ENCODE peak calls at places on chromosome 20, in eight cellular contexts. K is right atrium auricular region, W is left ventricle myocardium inferior, L is psoas muscle, H is keratinocyte, N is cardiac muscle cell, D is H9, P is heart left ventricle. B is an unnamed sample.

GRCh38 chr20:36578642-36579041 is 5.2 kb downstream of the TGIF2 start:
- DNase-seq in H (no peak), D (no peak), P (no peak), L (no peak), K (no peak), W (no peak), N (no peak), B (no peak)

GRCh38 chr20:7985916-7986315 is 33.6 kb downstream of the TMX4 start:
- DNase-seq in K (no peak), L (no peak), N (no peak), D (no peak), W (no peak), H (no peak), P (no peak), B (no peak)

GRCh38 chr20:45289942-45290676 is 16.5 kb upstream of the RBPJL start:
- DNase-seq in W (no peak), H (no peak), N (no peak), D (no peak), K (no peak), P (no peak), L (no peak), B (no peak)

GRCh38 chr20:48489046-48489463 is 338.7 kb downstream of the PREX1 start:
- DNase-seq in W (no peak), K (no peak), L (no peak), P (no peak), N (no peak), H (no peak), D (no peak), B (no peak)

GRCh38 chr20:61817575-61817974 is 248.1 kb downstream of the TAF4 start:
- DNase-seq in P (peak; percentile 36), D (no peak), N (no peak), L (no peak), K (no peak), H (no peak), W (no peak), B (peak; percentile 54)

GRCh38 chr20:62818592-62819493 is 2.0 kb downstream of the COL9A3 start:
- DNase-seq in W (peak; percentile 76), N (peak; percentile 86), P (peak; percentile 79), K (no peak), H (no peak), L (peak; percentile 58), D (no peak), B (no peak)

GRCh38 chr20:22776369-22776768 is 192.0 kb upstream of the FOXA2 start:
- DNase-seq in H (no peak), D (no peak), P (no peak), N (no peak), W (no peak), L (no peak), K (no peak), B (no peak)

GRCh38 chr20:2260250-2260649 is 35.6 kb upstream of the TGM3 start:
- DNase-seq in N (no peak), H (no peak), D (no peak), K (no peak), L (no peak), W (no peak), P (no peak), B (no peak)

GRCh38 chr20:33552519-33552918 is 62.6 kb downstream of the CBFA2T2 start:
- DNase-seq in D (no peak), K (no peak), L (no peak), H (no peak), W (no peak), N (no peak), P (no peak), B (no peak)

GRCh38 chr20:8331740-8332412 is 199.8 kb downstream of the PLCB1 start:
- DNase-seq in D (no peak), K (no peak), L (peak; percentile 31), P (no peak), H (no peak), W (peak; percentile 19), N (peak; percentile 87), B (no peak)

GRCh38 chr20:20364747-20365558 is 3.0 kb upstream of the INSM1 start:
- DNase-seq in P (no peak), L (no peak), H (no peak), N (no peak), W (no peak), D (no peak), K (no peak), B (no peak)

GRCh38 chr20:32356935-32357868 is 929 bp upstream of the ASXL1 start:
- DNase-seq in H (no peak), L (no peak), P (no peak), D (no peak), N (peak; percentile 64), K (no peak), W (no peak), B (peak; percentile 39)

GRCh38 chr20:51574248-51575033 is 31.9 kb upstream of the NFATC2 start:
- DNase-seq in D (no peak), N (no peak), K (no peak), L (no peak), P (no peak), H (no peak), W (no peak), B (no peak)

DNA sequence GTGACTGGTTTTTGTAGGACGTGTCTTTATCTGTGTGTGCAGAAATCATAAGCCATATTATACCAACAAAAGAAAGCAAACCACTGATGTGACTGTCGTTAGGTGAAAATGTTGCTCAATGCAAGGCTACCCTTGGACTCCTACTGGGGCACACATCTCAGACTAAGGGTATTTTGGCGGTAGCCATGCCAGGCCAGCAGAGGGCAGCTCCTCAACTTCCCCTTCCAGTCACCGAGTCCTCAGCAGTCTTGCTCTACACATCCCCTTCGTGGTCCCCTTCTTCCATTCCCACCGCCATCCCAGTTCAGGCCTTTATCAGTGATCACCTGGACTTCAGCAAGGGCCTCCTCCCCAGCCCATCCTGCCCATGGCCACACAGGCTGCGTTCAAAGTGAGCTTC is 113.7 kb upstream of the GGTLC1 start:
- DNase-seq in W (no peak), D (peak; percentile 73), N (no peak), H (no peak), L (no peak), P (no peak), K (no peak), B (no peak)
- TF ChIP-seq CTCF in W (peak; percentile 44), D (peak; percentile 81), N (peak; percentile 48), H (peak; percentile 61), L (peak; percentile 8), P (peak; percentile 31), K (peak; percentile 33), B (peak; percentile 18)

GRCh38 chr20:53898558-53898931 is 171.8 kb downstream of the BCAS1 start:
- DNase-seq in L (no peak), W (no peak), H (no peak), N (no peak), D (no peak), P (no peak), K (no peak), B (no peak)
- H3K4me1 ChIP-seq in L (peaks cover 14% of the 10 kb centered on the region), W (peaks cover 39% of the 10 kb centered on the region), H (peaks cover 57% of the 10 kb centered on the region), N (peaks cover 18% of the 10 kb centered on the region), D (peaks cover 15% of the 10 kb centered on the region), P (peaks cover 34% of the 10 kb centered on the region), K (no peaks in the 10 kb centered on the region), B (peaks cover 14% of the 10 kb centered on the region)

GRCh38 chr20:40856653-40857052 is 167.6 kb upstream of the MAFB start:
- DNase-seq in K (no peak), N (no peak), P (no peak), H (no peak), L (no peak), W (no peak), D (no peak), B (no peak)
- TF ChIP-seq CTCF in K (no peak), N (no peak), P (no peak), H (no peak), L (no peak), W (no peak), D (no peak), B (no peak)

DNA sequence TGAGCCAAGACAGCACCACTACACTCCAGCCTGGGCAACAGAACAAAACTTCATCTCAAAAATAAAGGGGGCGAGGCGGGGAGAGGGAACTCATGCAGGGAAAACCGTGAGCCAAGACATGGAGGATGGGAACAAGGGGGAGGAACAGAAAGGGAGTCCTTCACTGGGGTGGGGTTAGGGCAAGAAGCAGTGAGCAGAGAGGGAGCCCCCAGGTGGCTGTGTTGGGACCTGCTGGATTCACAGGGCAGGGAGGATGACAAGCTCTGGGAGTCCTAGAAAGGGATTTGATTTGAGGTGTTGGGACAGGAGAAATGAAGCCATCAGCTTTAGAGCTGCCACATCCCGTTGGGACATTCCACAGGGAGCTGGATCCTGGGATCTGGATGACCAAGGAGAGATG is 90.6 kb upstream of the TOP1 start:
- DNase-seq in K (no peak), H (no peak), P (no peak), W (no peak), L (no peak), D (peak; percentile 52), N (no peak), B (no peak)
- H3K4me1 ChIP-seq in K (no peaks in the 10 kb centered on the region), H (no peaks in the 10 kb centered on the region), P (no peaks in the 10 kb centered on the region), W (no peaks in the 10 kb centered on the region), L (no peaks in the 10 kb centered on the region), D (no peaks in the 10 kb centered on the region), N (no peaks in the 10 kb centered on the region), B (no peaks in the 10 kb centered on the region)

DNA sequence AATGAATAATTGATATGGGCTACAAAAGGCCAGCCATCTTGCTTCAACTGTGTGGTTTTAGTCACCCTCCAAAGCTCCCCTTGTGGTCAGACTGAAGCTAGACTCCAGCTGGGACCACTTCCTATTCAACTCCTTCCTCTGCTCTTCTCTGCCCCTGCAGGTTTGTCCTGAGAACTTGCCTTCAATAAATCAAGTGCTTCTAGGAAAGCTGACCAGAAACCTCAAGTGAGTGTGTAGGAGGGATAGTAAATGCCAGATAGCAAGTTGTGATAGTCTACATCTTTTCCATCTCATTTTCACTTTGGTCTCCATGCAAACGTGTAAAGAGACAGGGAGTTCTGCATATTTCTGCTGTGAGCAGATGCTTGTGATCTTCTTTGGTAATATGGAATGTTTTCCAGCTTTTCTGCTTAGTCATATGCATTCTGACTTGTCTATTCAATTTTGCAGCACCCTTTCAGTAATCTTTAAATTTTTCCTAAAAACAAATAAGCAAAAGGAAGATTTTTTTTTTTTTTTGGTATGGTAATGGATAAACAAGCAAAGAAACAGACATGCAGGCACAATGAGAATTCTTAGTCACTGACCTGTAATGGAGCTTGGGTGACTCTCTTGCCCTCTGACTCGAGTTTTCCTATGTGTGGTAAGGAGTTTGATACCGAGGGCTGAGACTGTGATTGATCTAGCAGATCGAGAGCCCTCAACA is 201.3 kb upstream of the BTBD3 start:
- DNase-seq in H (no peak), W (no peak), L (no peak), D (peak; percentile 75), N (peak; percentile 57), P (no peak), K (no peak), B (no peak)
- TF ChIP-seq CTCF in H (peak; percentile 25), W (no peak), L (no peak), D (peak; percentile 77), N (peak; percentile 43), P (no peak), K (no peak), B (no peak)

GRCh38 chr20:5675103-5676091 is 74.8 kb upstream of the SHLD1 start:
- DNase-seq in H (no peak), L (no peak), K (no peak), N (peak; percentile 59), W (no peak), D (no peak), P (no peak), B (no peak)
- H3K4me1 ChIP-seq in H (peaks cover 7% of the 10 kb centered on the region), L (no peaks in the 10 kb centered on the region), K (no peaks in the 10 kb centered on the region), N (no peaks in the 10 kb centered on the region), W (no peaks in the 10 kb centered on the region), D (no peaks in the 10 kb centered on the region), P (no peaks in the 10 kb centered on the region), B (peaks cover 60% of the 10 kb centered on the region)